ENCODE peak calls at places on chromosome 10, in six cellular contexts. T, O, C, E, I and L are unnamed samples.

GRCh38 chr10:43961523-43962345 is 313.1 kb upstream of the ZNF32 start:
- DNase-seq in T (no peak), O (no peak), C (no peak), E (no peak), I (no peak), L (no peak)

GRCh38 chr10:112006407-112006806 is 177.2 kb downstream of the GPAM start:
- DNase-seq in T (no peak), O (no peak), C (no peak), E (no peak), I (no peak), L (no peak)

GRCh38 chr10:51619365-51619764 is 80.0 kb downstream of the CSTF2T start:
- DNase-seq in T (no peak), O (no peak), C (no peak), E (no peak), I (no peak), L (no peak)

GRCh38 chr10:29263506-29263905 is 25.4 kb upstream of the LYZL1 start:
- DNase-seq in T (no peak), O (no peak), C (no peak), E (no peak), I (no peak), L (no peak)

GRCh38 chr10:113412161-113412560 is 140.7 kb upstream of the HABP2 start:
- DNase-seq in T (no peak), O (no peak), C (no peak), E (no peak), I (no peak), L (no peak)

GRCh38 chr10:3396116-3396515 is 223.5 kb upstream of the PITRM1 start:
- DNase-seq in T (no peak), O (no peak), C (no peak), E (no peak), I (no peak), L (no peak)

GRCh38 chr10:22228943-22229755 is 11.3 kb upstream of the EBLN1 start:
- DNase-seq in T (peak; percentile 81), O (peak; percentile 90), C (peak; percentile 86), E (peak; percentile 92), I (peak; percentile 85), L (peak; percentile 90)

GRCh38 chr10:117224036-117224430 is 16.9 kb upstream of the SLC18A2 start:
- DNase-seq in T (no peak), O (no peak), C (no peak), E (no peak), I (no peak), L (no peak)

GRCh38 chr10:103241262-103242011 is 4.2 kb upstream of the RPEL1 start:
- DNase-seq in T (no peak), O (no peak), C (peak; percentile 86), E (no peak), I (no peak), L (no peak)

GRCh38 chr10:62860946-62861345 is 44.8 kb upstream of the EGR2 start:
- DNase-seq in T (no peak), O (no peak), C (no peak), E (no peak), I (no peak), L (no peak)

GRCh38 chr10:126352446-126352845 is 35.8 kb downstream of the ADAM12 start:
- DNase-seq in T (no peak), O (no peak), C (no peak), E (no peak), I (no peak), L (no peak)

GRCh38 chr10:51214207-51214896 is 140.1 kb downstream of the PRKG1 start:
- DNase-seq in T (no peak), O (no peak), C (no peak), E (no peak), I (no peak), L (peak; percentile 57)

GRCh38 chr10:51955696-51956095 is 256.3 kb upstream of the CSTF2T start:
- DNase-seq in T (no peak), O (no peak), C (no peak), E (no peak), I (no peak), L (no peak)

GRCh38 chr10:69385454-69386350 is 31.0 kb downstream of the TACR2 start:
- DNase-seq in T (no peak), O (no peak), C (no peak), E (no peak), I (no peak), L (no peak)

GRCh38 chr10:17210361-17210760 is 8.9 kb upstream of the TRDMT1 start:
- DNase-seq in T (no peak), O (no peak), C (no peak), E (no peak), I (no peak), L (no peak)

GRCh38 chr10:42950606-42951485 is 126.0 kb upstream of the RET start:
- DNase-seq in T (no peak), O (no peak), C (no peak), E (no peak), I (no peak), L (no peak)

DNA sequence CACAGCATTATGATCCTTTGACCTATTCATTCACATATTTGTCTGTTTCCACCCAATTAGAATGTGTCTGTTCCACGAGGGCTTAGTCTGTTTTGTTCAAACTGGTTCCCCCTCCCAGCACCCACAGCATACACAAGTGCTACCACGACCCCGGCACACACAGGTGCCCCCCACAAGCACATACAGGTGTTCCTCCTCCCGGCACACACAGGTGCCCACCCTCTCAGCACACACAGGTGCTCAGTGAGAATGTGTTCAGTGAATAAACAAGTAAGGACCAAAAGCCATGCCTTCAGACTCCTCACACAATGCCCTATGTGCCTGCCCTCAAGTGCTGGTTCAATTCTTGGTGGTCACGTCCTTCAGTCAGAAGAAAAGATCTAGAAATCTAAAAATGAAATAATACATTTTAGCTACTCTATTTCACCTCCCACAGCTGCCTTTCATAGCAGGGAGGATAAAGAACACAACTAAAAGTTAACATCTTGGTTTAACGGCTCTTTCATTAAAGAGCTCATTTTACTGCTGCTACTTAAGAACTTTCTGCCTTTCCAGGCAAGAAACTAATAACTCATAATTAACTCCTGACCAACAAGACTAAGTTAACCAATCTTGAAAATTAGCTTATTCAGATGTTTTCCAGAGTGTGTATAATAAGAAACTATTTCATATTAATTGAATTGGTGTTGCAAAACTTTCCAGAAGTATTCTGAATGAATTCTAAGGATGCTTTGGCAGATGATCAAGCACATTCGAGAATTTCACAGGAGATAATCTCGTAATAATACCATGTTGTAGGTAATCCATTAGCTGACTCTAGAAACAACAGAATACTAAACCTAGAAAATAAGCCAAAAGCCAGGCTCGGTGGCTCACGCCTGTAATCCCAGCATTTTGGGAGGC is 2.3 kb downstream of the DNMBP start:
- DNase-seq in T (no peak), O (no peak), C (no peak), E (no peak), I (no peak), L (no peak)
- TF ChIP-seq POLR2A in T (no peak), O (no peak), C (no peak), E (no peak), I (no peak), L (no peak)

DNA sequence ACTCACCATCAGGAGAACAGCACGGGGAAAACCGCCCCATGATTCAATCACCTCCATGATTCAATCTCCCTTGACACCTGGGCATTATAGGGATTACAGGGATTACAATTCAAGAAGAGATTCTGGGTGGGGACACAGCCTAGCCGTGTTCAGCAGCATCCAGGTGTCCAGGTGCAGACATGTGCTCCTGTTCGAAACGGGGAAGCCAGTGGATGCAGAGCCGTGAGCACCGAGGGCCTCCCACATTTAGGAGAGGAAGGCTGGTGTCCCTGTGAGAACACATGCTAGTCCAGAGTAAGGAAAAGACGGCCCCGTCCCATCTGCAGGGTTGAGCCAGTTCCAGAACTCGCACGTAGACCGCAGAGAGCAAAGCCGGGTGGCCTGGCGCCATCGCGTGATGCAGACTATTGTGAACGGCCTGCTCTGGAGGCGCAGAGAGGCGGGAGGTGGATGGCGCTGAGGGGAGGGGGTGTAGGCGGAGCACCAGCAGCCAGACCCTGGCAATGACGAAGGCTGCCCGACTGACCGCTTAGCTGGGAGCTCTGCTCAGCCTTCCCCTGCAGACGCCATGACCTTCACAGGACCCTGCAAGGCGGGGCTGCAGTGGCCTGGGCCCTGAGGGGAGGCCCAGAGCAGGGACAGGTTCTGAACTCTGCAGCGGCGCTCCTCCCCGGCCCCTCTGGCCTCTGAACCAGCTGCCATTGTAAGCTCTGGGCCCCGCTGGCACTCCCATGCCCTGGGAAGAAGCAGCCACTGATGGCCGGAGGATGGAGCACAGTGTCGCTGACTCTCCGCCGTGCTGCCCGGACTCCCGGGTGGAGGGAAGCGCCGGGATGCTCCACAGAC is 141.6 kb upstream of the TCERG1L start:
- DNase-seq in T (no peak), O (no peak), C (no peak), E (peak; percentile 73), I (no peak), L (no peak)
- H3K27ac ChIP-seq in T (no peak overlapping the region), O (no peak overlapping the region), C (no peak overlapping the region), E (no peak overlapping the region), I (peak overlapping the region; percentile 38), L (no peak overlapping the region)

DNA sequence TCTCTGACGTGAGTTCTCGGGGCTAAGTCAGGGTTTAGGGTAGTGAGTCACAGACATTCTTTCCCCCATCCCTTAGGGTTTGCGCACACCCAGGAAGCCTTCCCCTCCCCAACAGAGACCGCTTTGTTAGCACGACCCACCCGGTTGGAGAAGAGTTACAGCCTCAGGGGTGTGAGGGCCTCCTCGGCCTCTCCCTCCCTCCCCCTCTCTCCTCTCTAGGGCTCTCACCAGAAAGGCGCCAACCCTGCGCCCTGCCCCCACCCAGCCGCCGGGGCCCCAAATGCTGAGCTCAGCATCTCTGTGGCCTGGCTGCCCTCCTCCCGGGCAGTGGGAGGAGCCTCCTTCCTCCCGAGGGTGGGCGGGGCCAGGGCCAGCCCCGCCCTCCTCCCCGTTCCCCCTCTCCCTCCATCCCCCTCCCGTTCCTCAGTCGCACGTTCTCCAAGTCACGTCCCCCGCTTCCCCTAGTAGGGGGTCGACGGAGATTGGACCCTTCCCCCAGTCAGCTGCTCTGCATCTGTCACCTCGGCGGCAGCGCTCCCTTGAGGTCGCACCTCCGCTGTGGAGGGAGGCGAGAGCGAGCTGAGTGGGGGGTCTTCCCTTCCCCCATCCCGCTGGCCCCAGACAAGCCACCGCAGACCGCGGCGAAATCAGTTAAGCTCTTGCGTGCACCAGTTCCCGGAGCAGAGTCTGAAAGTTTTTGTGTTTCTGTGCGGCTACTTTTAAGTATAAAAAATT is 13.0 kb upstream of the DDIT4 start:
- DNase-seq in T (peak; percentile 94), O (peak; percentile 90), C (no peak), E (peak; percentile 83), I (peak; percentile 87), L (peak; percentile 88)
- H3K4me1 ChIP-seq in T (peaks cover 54% of the 10 kb centered on the region), O (peaks cover 24% of the 10 kb centered on the region), C (peaks cover 44% of the 10 kb centered on the region), E (peaks cover 47% of the 10 kb centered on the region), I (peaks cover 74% of the 10 kb centered on the region), L (peaks cover 31% of the 10 kb centered on the region)

GRCh38 chr10:77541247-77541646 is 96.4 kb downstream of the KCNMA1 start:
- DNase-seq in T (no peak), O (no peak), C (no peak), E (no peak), I (no peak), L (no peak)
- TF ChIP-seq POLR2A in T (no peak), O (no peak), C (no peak), E (no peak), I (no peak), L (no peak)

GRCh38 chr10:129533281-129533680 is 66.2 kb downstream of the MGMT start:
- DNase-seq in T (no peak), O (no peak), C (no peak), E (no peak), I (no peak), L (no peak)
- H3K27ac ChIP-seq in T (no peak overlapping the region), O (no peak overlapping the region), C (no peak overlapping the region), E (no peak overlapping the region), I (no peak overlapping the region), L (no peak overlapping the region)

GRCh38 chr10:119602241-119603095 is 5.7 kb upstream of the TIAL1 start:
- DNase-seq in T (no peak), O (no peak), C (peak; percentile 51), E (no peak), I (no peak), L (no peak)
- H3K4me1 ChIP-seq in T (peaks cover 2% of the 10 kb centered on the region), O (no peaks in the 10 kb centered on the region), C (peaks cover 5% of the 10 kb centered on the region), E (no peaks in the 10 kb centered on the region), I (no peaks in the 10 kb centered on the region), L (peaks cover 4% of the 10 kb centered on the region)